ENCODE peak calls at places on chromosomes 16 and 17, in five cellular contexts. M, Z, X, N and Q are unnamed samples.

GRCh38 chr17:17785407-17785806 is 51.4 kb downstream of the SREBF1 start:
- DNase-seq in Z (no peak), N (no peak), X (no peak), M (no peak), Q (no peak)

GRCh38 chr16:85129846-85130706 is 17.8 kb upstream of the CIBAR2 start:
- DNase-seq in M (no peak), N (peak; percentile 78), Z (no peak), X (no peak), Q (no peak)

GRCh38 chr16:70257391-70257790 is 5.7 kb upstream of the EXOSC6 start:
- DNase-seq in N (no peak), X (no peak), Z (no peak), M (no peak), Q (no peak)

GRCh38 chr17:46822388-46822921 is 4.0 kb upstream of the WNT3 start:
- DNase-seq in X (no peak), N (no peak), M (no peak), Z (no peak), Q (no peak)

GRCh38 chr16:20410153-20410723 is 904 bp downstream of the ACSM5 start:
- DNase-seq in Z (peak; percentile 42), M (no peak), N (no peak), X (no peak), Q (no peak)

GRCh38 chr17:5508855-5509254 is 22.5 kb downstream of the MIS12 start:
- DNase-seq in M (no peak), X (no peak), Z (no peak), N (no peak), Q (no peak)

GRCh38 chr17:36824678-36825091 is 112.6 kb upstream of the LHX1 start:
- DNase-seq in N (no peak), M (no peak), X (no peak), Z (no peak), Q (no peak)

GRCh38 chr17:32569171-32570080 is 82.6 kb downstream of the CDK5R1 start:
- DNase-seq in M (no peak), N (no peak), Z (peak; percentile 58), X (no peak), Q (no peak)

GRCh38 chr16:50297301-50298074 is 31.1 kb downstream of the ADCY7 start:
- DNase-seq in N (no peak), M (no peak), Z (no peak), X (no peak), Q (no peak)

GRCh38 chr17:1173456-1174370 is 6.1 kb downstream of the ABR start:
- DNase-seq in N (no peak), M (no peak), Z (no peak), X (no peak), Q (no peak)

GRCh38 chr17:83007504-83008475 is 71.6 kb upstream of the METRNL start:
- DNase-seq in X (no peak), M (no peak), Z (no peak), N (no peak), Q (no peak)

GRCh38 chr16:66660422-66661209 is 35.9 kb downstream of the CMTM4 start:
- DNase-seq in Z (no peak), M (peak; percentile 28), N (peak; percentile 58), X (peak; percentile 46), Q (no peak)

GRCh38 chr17:20948984-20949777 is 93.6 kb downstream of the USP22 start:
- DNase-seq in X (no peak), Z (peak; percentile 13), N (no peak), M (no peak), Q (no peak)

GRCh38 chr17:43389022-43389947 is 9.5 kb upstream of the ARL4D start:
- DNase-seq in M (peak; percentile 47), Z (peak; percentile 53), N (peak; percentile 86), X (peak; percentile 77), Q (peak; percentile 70)

GRCh38 chr17:74147436-74147835 is 56.0 kb upstream of the RPL38 start:
- DNase-seq in X (no peak), Z (no peak), M (no peak), N (no peak), Q (no peak)

GRCh38 chr17:66562119-66562518 is 259.7 kb downstream of the PRKCA start:
- DNase-seq in M (no peak), N (no peak), X (no peak), Z (no peak), Q (no peak)

GRCh38 chr17:74271902-74272563 is 2.0 kb upstream of the DNAI2 start:
- DNase-seq in N (no peak), X (no peak), Z (no peak), M (no peak), Q (no peak)

GRCh38 chr16:17258848-17259713 is 211.7 kb downstream of the XYLT1 start:
- DNase-seq in Z (peak; percentile 80), N (no peak), X (no peak), M (no peak), Q (no peak)

DNA sequence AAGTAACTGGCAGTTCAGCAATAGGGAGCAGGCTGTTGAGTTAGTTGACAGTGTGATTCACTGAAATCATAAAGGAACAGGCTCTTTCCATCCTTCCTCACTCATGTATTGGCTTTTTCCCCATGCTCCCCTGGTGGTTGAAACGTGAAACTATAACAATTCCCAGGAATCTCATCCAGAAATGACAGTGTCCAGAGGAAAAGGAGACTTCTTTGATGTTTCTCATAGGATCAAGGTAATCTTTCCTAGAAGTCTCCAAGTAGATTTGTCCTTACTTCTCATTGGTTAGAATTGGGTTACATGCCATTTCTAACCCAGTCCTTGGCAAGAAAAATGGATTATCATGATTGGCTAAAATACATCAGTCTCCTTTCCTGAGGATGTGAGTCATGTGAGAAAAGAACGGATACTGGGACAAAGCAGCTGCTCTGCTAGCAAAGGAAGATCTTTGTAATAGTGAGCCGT is 14.4 kb downstream of the TTC19 start:
- DNase-seq in X (no peak), M (no peak), Z (no peak), N (no peak), Q (no peak)
- TF ChIP-seq CTCF in X (peak; percentile 22), M (peak; percentile 59), Z (peak; percentile 11), N (peak; percentile 40), Q (no peak)

DNA sequence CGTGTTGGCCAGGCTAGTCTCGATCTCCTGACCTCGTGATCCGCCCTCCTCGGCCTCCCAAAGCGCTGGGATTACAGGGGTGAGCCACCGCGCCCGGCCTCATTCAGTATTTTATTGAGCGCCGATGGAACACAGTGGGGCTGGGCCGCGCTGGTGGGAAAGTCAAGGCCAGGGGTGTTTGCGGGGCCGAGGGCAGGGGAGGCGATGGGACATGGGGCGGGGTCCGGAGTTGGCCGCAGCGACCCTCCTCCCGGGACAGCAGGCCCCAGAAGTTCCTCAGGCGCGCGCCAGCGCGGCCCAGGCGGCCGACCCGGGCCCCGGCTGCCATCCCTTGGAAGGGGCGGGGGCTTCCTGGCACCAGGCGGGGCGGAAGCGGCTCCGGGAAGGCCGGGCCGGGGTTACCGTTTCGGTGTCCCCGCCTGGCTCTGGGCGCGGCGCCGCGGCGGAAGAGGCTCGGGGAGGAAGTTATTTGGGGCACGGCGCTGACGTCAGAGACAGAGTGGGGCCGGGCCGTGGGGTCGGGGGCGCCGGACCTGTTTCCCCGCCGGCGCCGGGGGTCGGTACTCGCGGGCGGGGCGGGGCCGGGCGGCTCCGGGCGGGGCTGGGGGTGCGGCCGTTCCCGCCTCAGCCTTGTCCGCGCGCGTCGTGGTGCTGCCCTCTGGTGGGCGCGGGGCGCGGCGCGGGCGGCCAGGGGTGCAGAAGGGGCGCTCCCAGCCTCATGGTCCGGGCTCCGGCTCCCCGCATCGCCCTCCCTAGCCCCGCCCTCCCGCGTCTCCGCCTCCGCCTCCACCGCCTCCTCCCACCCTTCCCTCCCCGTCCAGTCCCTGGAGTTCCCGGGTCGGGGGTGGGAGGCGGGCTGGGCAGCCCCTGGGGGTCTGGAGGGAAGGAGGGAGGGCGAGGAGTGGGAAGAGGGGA is 952 bp upstream of the PRSS27 start:
- DNase-seq in M (peak; percentile 28), Z (peak; percentile 60), N (peak; percentile 64), X (peak; percentile 84), Q (peak; percentile 64)
- TF ChIP-seq CTCF in M (peak; percentile 66), Z (peak; percentile 60), N (peak; percentile 39), X (no peak), Q (no peak)

GRCh38 chr17:14803781-14804180 is 461.3 kb downstream of the PMP22 start:
- DNase-seq in M (no peak), N (no peak), Z (no peak), X (no peak), Q (no peak)
- TF ChIP-seq CTCF in M (no peak), N (no peak), Z (no peak), X (no peak), Q (no peak)

GRCh38 chr17:59565171-59565958 is at the start of gene DHX40:
- DNase-seq in M (peak; percentile 90), X (peak; percentile 96), N (peak; percentile 94), Z (peak; percentile 86), Q (peak; percentile 90)
- TF ChIP-seq CTCF in M (no peak), X (no peak), N (no peak), Z (no peak), Q (no peak)